ENCODE peak calls at places on chromosomes 6 and 20, in nine cellular contexts. M is epithelial cell of esophagus; D is Peyer's patch; R is chondrocyte; O is GM10248; W is D721Med; Z is CD8-positive, alpha-beta T cell; F is pancreas; X is GM23338. Y is an unnamed sample.

GRCh38 chr20:10779911-10780310 is 106.1 kb upstream of the JAG1 start:
- DNase-seq in M (no peak), F (no peak), W (no peak), Z (no peak), D (no peak), X (no peak), O (no peak), R (no peak), Y (no peak)

GRCh38 chr6:129206761-129207330 is 323.9 kb downstream of the LAMA2 start:
- DNase-seq in W (no peak), M (no peak), D (no peak), R (no peak), O (no peak), F (no peak), Z (no peak), X (no peak), Y (no peak)

GRCh38 chr20:20375862-20376261 is 8.0 kb downstream of the INSM1 start:
- DNase-seq in F (no peak), R (no peak), M (no peak), O (no peak), W (no peak), D (no peak), X (no peak), Z (no peak), Y (no peak)

GRCh38 chr20:31841928-31842327 is 3.5 kb downstream of the FOXS1 start:
- DNase-seq in M (peak), O (no peak), D (no peak), W (no peak), Z (no peak), R (no peak), F (no peak), X (no peak), Y (no peak)

GRCh38 chr6:92479821-92480220 is 939.5 kb downstream of the EPHA7 start:
- DNase-seq in R (no peak), X (no peak), D (no peak), Z (no peak), W (no peak), O (no peak), M (no peak), F (no peak), Y (no peak)

GRCh38 chr6:2877960-2878359 is 25.1 kb downstream of the SERPINB9 start:
- DNase-seq in O (no peak), D (no peak), R (no peak), Z (no peak), F (no peak), W (no peak), X (no peak), M (peak), Y (no peak)

GRCh38 chr20:48025061-48025515 is 239.8 kb upstream of the SULF2 start:
- DNase-seq in Z (no peak), M (peak), F (no peak), D (no peak), R (no peak), O (no peak), W (no peak), X (peak), Y (peak)

GRCh38 chr20:59207742-59208357 is 44.2 kb downstream of the ZNF831 start:
- DNase-seq in X (peak), O (peak), Z (peak), D (peak), R (no peak), M (peak), W (no peak), F (peak), Y (peak)

GRCh38 chr20:3751284-3751663 is 16.3 kb downstream of the ADISSP start:
- DNase-seq in X (peak), D (peak), O (no peak), M (no peak), F (no peak), W (no peak), R (no peak), Z (no peak), Y (no peak)
- TF ChIP-seq CTCF in X (peak), D (no peak), O (no peak), M (no peak), F (no peak), W (no peak), R (no peak), Z (no peak), Y (peak)

DNA sequence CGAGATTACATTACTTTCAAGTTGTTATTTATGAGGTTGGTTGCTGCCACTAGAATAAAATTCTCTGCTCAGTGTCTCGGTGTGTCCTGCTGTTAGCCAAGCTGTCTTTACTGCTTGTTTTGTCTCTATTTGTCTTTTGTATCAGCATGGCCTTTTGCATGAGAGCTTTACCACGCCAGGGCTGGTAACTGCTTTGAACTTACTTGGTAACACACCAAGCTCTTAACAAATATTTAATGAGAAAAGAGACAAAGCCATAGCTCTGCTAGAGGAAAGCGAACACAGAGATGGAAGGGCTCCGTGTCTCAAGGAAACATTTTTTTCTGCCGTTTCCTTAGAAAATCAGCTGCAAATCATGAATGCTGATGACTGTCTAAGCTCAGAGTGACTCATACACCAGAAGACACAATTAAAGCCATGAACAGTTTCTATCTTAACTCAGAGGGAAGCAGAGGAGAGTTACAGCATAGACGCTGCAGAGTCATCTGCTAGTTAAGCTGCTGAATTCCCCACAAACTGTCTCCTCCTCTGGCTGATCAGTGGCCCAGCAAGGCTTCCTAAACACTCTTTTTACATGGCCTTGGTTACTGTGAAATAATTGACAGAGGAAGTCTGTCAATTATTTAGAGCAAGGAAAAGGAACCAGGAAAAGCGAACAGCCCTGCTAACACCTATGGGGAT is 44.8 kb downstream of the AGPAT4 start:
- DNase-seq in R (no peak), Z (no peak), O (peak), D (no peak), X (no peak), M (peak), F (no peak), W (no peak), Y (no peak)
- TF ChIP-seq CTCF in R (no peak), Z (no peak), O (no peak), D (no peak), X (no peak), M (no peak), F (no peak), W (no peak), Y (no peak)

DNA sequence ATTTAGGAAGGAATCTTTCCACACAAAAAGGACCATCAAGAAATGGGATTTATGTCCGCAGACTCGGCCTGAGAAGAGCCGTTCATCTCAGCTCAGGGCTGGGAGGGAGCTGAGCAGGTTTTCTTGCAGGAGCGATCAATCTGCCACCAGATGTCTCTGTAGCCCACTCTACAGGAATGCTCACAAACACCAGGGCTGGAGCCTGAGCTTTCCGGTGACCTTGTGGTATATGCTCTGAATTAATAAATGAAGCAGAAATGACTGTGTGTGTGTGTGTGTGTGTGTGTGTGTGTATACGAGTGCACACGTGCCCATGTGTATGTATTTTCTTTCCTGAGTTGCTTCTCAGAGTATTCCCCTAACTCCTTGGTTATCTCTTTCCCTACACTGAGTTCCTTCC is 12.0 kb downstream of the CD83 start:
- DNase-seq in D (no peak), M (peak), W (peak), Z (peak), F (peak), R (no peak), O (peak), X (peak), Y (peak)
- TF ChIP-seq CTCF in D (peak), M (peak), W (peak), Z (no peak), F (no peak), R (peak), O (peak), X (peak), Y (no peak)

GRCh38 chr20:62891111-62891510 is 29.5 kb upstream of the TCFL5 start:
- DNase-seq in X (no peak), F (no peak), W (no peak), O (no peak), Z (peak), D (no peak), R (no peak), M (no peak), Y (peak)

GRCh38 chr20:62892348-62893304 is 31.0 kb upstream of the TCFL5 start:
- DNase-seq in O (no peak), F (no peak), R (no peak), X (no peak), D (no peak), M (no peak), W (no peak), Z (no peak), Y (no peak)

GRCh38 chr20:62895539-62895938 is 30.8 kb downstream of the DIDO1 start:
- DNase-seq in W (no peak), F (no peak), D (no peak), R (no peak), O (no peak), Z (no peak), M (no peak), X (no peak), Y (no peak)

GRCh38 chr20:62894261-62894660 is 32.0 kb downstream of the DIDO1 start:
- DNase-seq in O (no peak), X (no peak), F (no peak), Z (no peak), M (no peak), R (no peak), W (no peak), D (no peak), Y (no peak)

GRCh38 chr20:62893700-62894099 is 32.1 kb upstream of the TCFL5 start:
- DNase-seq in O (no peak), F (no peak), W (no peak), R (no peak), D (no peak), M (no peak), Z (no peak), X (no peak), Y (no peak)
- TF ChIP-seq CTCF in O (no peak), F (no peak), W (no peak), R (peak), D (no peak), M (no peak), Z (no peak), X (peak), Y (no peak)

GRCh38 chr20:39181490-39181889 is 219.3 kb downstream of the DHX35 start:
- DNase-seq in R (no peak), Z (no peak), M (no peak), O (no peak), X (no peak), D (no peak), W (no peak), F (no peak), Y (no peak)

GRCh38 chr20:39170896-39171463 is 208.8 kb downstream of the DHX35 start:
- DNase-seq in D (no peak), O (no peak), F (no peak), W (no peak), M (no peak), X (no peak), R (no peak), Z (no peak), Y (no peak)

DNA sequence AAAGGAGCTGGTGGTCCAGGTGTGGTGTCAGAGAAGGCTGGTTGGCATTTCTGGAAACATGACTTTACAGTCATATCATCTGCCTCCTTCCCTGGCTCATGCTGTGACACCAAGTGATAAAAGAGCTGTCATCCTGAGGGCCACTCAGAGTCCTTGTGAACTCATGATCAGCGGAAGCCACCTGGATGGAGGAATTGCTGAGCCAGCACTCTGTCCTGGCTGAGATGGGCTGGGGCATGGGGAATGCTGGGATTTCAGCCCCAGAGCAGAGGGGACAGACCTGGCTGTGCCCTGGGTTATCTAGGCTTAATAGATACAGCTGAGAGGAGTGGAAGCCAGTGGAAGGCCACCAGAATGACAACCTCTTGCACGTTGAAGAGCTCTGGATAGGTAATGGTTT is 214.3 kb downstream of the DHX35 start:
- DNase-seq in D (no peak), O (no peak), Z (no peak), W (no peak), F (no peak), M (no peak), X (no peak), R (no peak), Y (no peak)
- TF ChIP-seq CTCF in D (no peak), O (no peak), Z (no peak), W (no peak), F (no peak), M (no peak), X (no peak), R (no peak), Y (no peak)

DNA sequence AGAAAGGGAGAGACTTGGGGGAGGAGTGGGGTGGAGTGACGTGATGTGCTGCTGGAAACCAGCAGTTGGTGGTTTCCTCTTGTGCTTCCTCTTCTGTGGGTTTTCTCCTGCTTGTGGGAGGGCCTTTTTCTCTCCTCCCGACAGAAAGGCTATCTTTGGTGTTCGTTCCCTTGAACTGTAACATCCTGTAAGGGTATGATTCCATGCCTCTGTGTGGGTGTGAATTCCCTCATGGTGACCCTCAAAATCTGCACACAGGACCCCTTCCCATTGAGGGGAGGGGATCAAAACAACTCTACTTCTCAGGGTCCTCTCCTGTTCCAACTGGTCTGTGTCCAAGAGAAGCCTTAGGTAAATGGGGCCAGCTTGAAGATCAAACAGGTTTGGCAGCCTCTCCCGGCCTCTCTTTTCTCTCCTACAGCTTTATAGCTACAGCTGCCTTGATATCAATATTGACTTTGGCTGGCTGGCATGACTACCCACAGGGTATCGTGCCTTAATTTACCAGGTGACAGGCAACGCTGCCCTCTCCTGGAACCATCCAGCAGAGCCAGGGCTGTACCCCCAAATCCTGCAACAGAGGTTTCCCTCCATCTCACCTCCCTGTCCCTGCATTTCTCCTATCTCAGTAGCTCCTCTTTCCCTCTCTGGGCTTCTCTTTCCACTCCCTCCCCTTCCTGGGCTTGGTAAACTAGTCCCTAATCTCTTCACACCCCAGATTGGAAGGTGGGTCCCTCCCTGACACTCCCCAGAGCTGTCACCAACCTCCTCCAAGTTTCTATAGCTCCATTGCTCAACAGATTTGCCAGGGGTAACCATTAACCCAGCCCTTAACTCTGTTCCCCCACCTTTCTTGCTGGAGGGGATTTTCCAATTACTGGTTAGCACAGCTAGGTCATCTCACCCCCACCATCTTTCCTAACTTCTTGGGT is 1.5 kb upstream of the MSH5 start:
- DNase-seq in X (peak), W (no peak), M (peak), D (peak), O (peak), R (no peak), F (peak), Z (peak), Y (no peak)
- TF ChIP-seq CTCF in X (peak), W (peak), M (peak), D (peak), O (peak), R (peak), F (no peak), Z (no peak), Y (no peak)

GRCh38 chr6:100283288-100283687 is 181.4 kb downstream of the SIM1 start:
- DNase-seq in R (no peak), O (no peak), M (peak), W (no peak), Z (no peak), D (no peak), X (peak), F (no peak), Y (no peak)
- TF ChIP-seq CTCF in R (peak), O (no peak), M (no peak), W (no peak), Z (no peak), D (no peak), X (no peak), F (no peak), Y (no peak)

Y was measured in glutamatergic neuron.